ENCODE peak calls at places on chromosomes 7 and 10, in six cellular contexts. B is SW 1271; H is hippocampal formation; I is stimulated activated CD4-positive, alpha-beta T cell treated with anti-CD3 and anti-CD28 coated beads, Interleukin-2, amount 100 ng/mL, for 48 hours; E is AG20443; S is RPMI8226. X is an unnamed sample.

GRCh38 chr7:11516328-11516727 is 315.7 kb downstream of the THSD7A start:
- DNase-seq in B (no peak), H (no peak), I (no peak), E (no peak), S (no peak), X (no peak)

GRCh38 chr7:151264615-151265014 is 16.1 kb upstream of the SMARCD3 start:
- DNase-seq in B (no peak), H (no peak), I (no peak), E (no peak), S (no peak), X (no peak)

GRCh38 chr10:52083422-52083821 is 230.7 kb upstream of the DKK1 start:
- DNase-seq in B (no peak), H (no peak), I (no peak), E (no peak), S (no peak), X (no peak)

GRCh38 chr7:157278167-157278790 is 58.5 kb upstream of the DNAJB6 start:
- DNase-seq in B (no peak), H (no peak), I (no peak), E (no peak), S (no peak), X (no peak)

GRCh38 chr7:27198871-27199801 is 755 bp downstream of the HOXA13 start:
- DNase-seq in B (no peak), H (no peak), I (no peak), E (peak; percentile 54), S (no peak), X (no peak)

GRCh38 chr10:43012578-43012977 is 64.3 kb upstream of the RET start:
- DNase-seq in B (no peak), H (no peak), I (no peak), E (no peak), S (no peak), X (no peak)

GRCh38 chr10:59234194-59234593 is 57.8 kb downstream of the PHYHIPL start:
- DNase-seq in B (no peak), H (no peak), I (no peak), E (no peak), S (no peak), X (no peak)

GRCh38 chr7:155466814-155467675 is 9.1 kb downstream of the EN2 start:
- DNase-seq in B (no peak), H (no peak), I (peak; percentile 44), E (no peak), S (peak; percentile 62), X (no peak)

GRCh38 chr7:96084880-96085551 is 236.9 kb downstream of the SLC25A13 start:
- DNase-seq in B (peak; percentile 47), H (no peak), I (no peak), E (peak; percentile 35), S (no peak), X (no peak)

GRCh38 chr7:35359423-35359822 is 105.5 kb upstream of the TBX20 start:
- DNase-seq in B (no peak), H (no peak), I (no peak), E (no peak), S (no peak), X (no peak)

GRCh38 chr10:123140164-123140982 is 4.6 kb downstream of the HMX3 start:
- DNase-seq in B (no peak), H (no peak), I (peak; percentile 20), E (no peak), S (no peak), X (no peak)

GRCh38 chr10:55287346-55287745 is 486.3 kb upstream of the PCDH15 start:
- DNase-seq in B (peak; percentile 1), H (no peak), I (no peak), E (no peak), S (no peak), X (no peak)

GRCh38 chr7:19713676-19714075 is 4.8 kb upstream of the POLR1F start:
- DNase-seq in B (peak; percentile 52), H (no peak), I (no peak), E (peak; percentile 16), S (peak; percentile 70), X (no peak)

GRCh38 chr7:19079066-19079465 is 38.4 kb downstream of the TWIST1 start:
- DNase-seq in B (peak; percentile 40), H (no peak), I (no peak), E (no peak), S (no peak), X (no peak)

GRCh38 chr7:4561775-4562174 is 120.3 kb upstream of the FOXK1 start:
- DNase-seq in B (peak; percentile 26), H (no peak), I (no peak), E (no peak), S (no peak), X (no peak)

GRCh38 chr10:69644658-69645295 is 14.7 kb downstream of the FAM241B start:
- DNase-seq in B (peak; percentile 31), H (peak; percentile 12), I (peak; percentile 56), E (peak; percentile 91), S (peak; percentile 56), X (peak; percentile 75)

GRCh38 chr10:43712821-43713584 is 64.3 kb upstream of the ZNF32 start:
- DNase-seq in B (no peak), H (no peak), I (no peak), E (peak; percentile 55), S (no peak), X (no peak)

GRCh38 chr7:95511716-95512260 is 26.0 kb downstream of the ASB4 start:
- DNase-seq in B (peak; percentile 40), H (peak; percentile 67), I (peak; percentile 42), E (peak; percentile 72), S (peak; percentile 89), X (no peak)

GRCh38 chr10:131076341-131076740 is 235.2 kb downstream of the TCERG1L start:
- DNase-seq in B (no peak), H (no peak), I (no peak), E (no peak), S (no peak), X (no peak)

GRCh38 chr7:131072505-131073091 is 255.1 kb upstream of the MKLN1 start:
- DNase-seq in B (peak; percentile 58), H (no peak), I (no peak), E (peak; percentile 20), S (no peak), X (no peak)

GRCh38 chr7:6453737-6454136 is 6.0 kb upstream of the DAGLB start:
- DNase-seq in B (peak; percentile 82), H (no peak), I (no peak), E (peak; percentile 68), S (no peak), X (no peak)

GRCh38 chr10:52621635-52622079 is 150.9 kb downstream of the MBL2 start:
- DNase-seq in B (no peak), H (no peak), I (no peak), E (peak; percentile 57), S (no peak), X (no peak)

GRCh38 chr10:48466611-48467240 is 138.1 kb downstream of the ARHGAP22 start:
- DNase-seq in B (no peak), H (no peak), I (no peak), E (no peak), S (no peak), X (no peak)

GRCh38 chr7:51127618-51127904 is 189.0 kb downstream of the COBL start:
- DNase-seq in B (no peak), H (no peak), I (no peak), E (no peak), S (no peak), X (no peak)

GRCh38 chr10:123145542-123146012 is 2.4 kb upstream of the HMX2 start:
- DNase-seq in B (no peak), H (no peak), I (no peak), E (no peak), S (no peak), X (no peak)

GRCh38 chr7:45401851-45402250 is 172.3 kb upstream of the ADCY1 start:
- DNase-seq in B (no peak), H (no peak), I (no peak), E (no peak), S (no peak), X (no peak)

GRCh38 chr10:27285093-27285492 is 44.5 kb upstream of the ACBD5 start:
- DNase-seq in B (no peak), H (no peak), I (peak; percentile 9), E (peak; percentile 30), S (peak; percentile 27), X (no peak)

GRCh38 chr7:149495785-149496641 is 1.6 kb downstream of the ZNF746 start:
- DNase-seq in B (peak; percentile 5), H (peak; percentile 22), I (no peak), E (peak; percentile 35), S (peak; percentile 35), X (no peak)

GRCh38 chr10:52312999-52313349 is 1.1 kb upstream of the DKK1 start:
- DNase-seq in B (no peak), H (no peak), I (no peak), E (no peak), S (no peak), X (no peak)

GRCh38 chr10:47404446-47404845 is 20.4 kb upstream of the ZNF488 start:
- DNase-seq in B (no peak), H (no peak), I (no peak), E (no peak), S (no peak), X (no peak)

GRCh38 chr10:26177341-26177740 is 39.2 kb upstream of the GAD2 start:
- DNase-seq in B (no peak), H (no peak), I (no peak), E (no peak), S (no peak), X (no peak)

GRCh38 chr7:160958-161725 is 31.2 kb upstream of the FAM20C start:
- DNase-seq in B (no peak), H (no peak), I (no peak), E (no peak), S (no peak), X (no peak)